ENCODE peak calls at places on chromosomes 6 and 20, in five cellular contexts. D is HTR-8/SVneo, I is HEK293T, Z is tibial nerve, F is DMS153. G is an unnamed sample.

GRCh38 chr6:76803038-76803580 is 660.2 kb downstream of the HTR1B start:
- DNase-seq in F (peak; percentile 51), Z (no peak), D (no peak), I (no peak), G (no peak)

GRCh38 chr6:34462561-34462971 is 3.3 kb upstream of the PACSIN1 start:
- DNase-seq in Z (no peak), F (peak; percentile 77), I (peak; percentile 72), D (peak; percentile 61), G (peak; percentile 58)

GRCh38 chr20:41005361-41005729 is 23.3 kb upstream of the TOP1 start:
- DNase-seq in D (peak; percentile 84), I (no peak), Z (peak; percentile 88), F (no peak), G (peak; percentile 29)

GRCh38 chr6:6694368-6694780 is 105.9 kb downstream of the LY86 start:
- DNase-seq in F (no peak), I (no peak), Z (no peak), D (no peak), G (no peak)

GRCh38 chr20:40339661-40340449 is 349.2 kb downstream of the MAFB start:
- DNase-seq in F (no peak), D (no peak), Z (peak; percentile 54), I (no peak), G (no peak)

GRCh38 chr6:17902953-17903352 is 84.5 kb downstream of the KIF13A start:
- DNase-seq in D (no peak), F (no peak), I (no peak), Z (no peak), G (no peak)

GRCh38 chr6:108168501-108168979 is 2.7 kb downstream of the NR2E1 start:
- DNase-seq in F (no peak), I (no peak), D (no peak), Z (no peak), G (no peak)

GRCh38 chr6:75201076-75201475 is 4.8 kb downstream of the COL12A1 start:
- DNase-seq in D (no peak), F (no peak), I (no peak), Z (no peak), G (no peak)

GRCh38 chr20:50991076-50991475 is 31.8 kb downstream of the KCNG1 start:
- DNase-seq in I (no peak), F (no peak), D (no peak), Z (no peak), G (no peak)

GRCh38 chr20:52035498-52035897 is 156.1 kb downstream of the ZFP64 start:
- DNase-seq in Z (no peak), I (no peak), F (no peak), D (no peak), G (no peak)

GRCh38 chr20:58149412-58150091 is 78.9 kb downstream of the ANKRD60 start:
- DNase-seq in Z (no peak), D (peak; percentile 66), I (no peak), F (no peak), G (no peak)

GRCh38 chr6:143747347-143747842 is 69.6 kb downstream of the PHACTR2 start:
- DNase-seq in F (no peak), D (no peak), I (no peak), Z (no peak), G (no peak)

GRCh38 chr6:84258268-84258667 is 30.8 kb upstream of the CEP162 start:
- DNase-seq in I (no peak), Z (no peak), F (no peak), D (no peak), G (no peak)

GRCh38 chr6:151535476-151536279 is 41.9 kb downstream of the CCDC170 start:
- DNase-seq in Z (no peak), I (no peak), D (no peak), F (no peak), G (no peak)

GRCh38 chr20:2761885-2762284 is 38.5 kb downstream of the CPXM1 start:
- DNase-seq in I (no peak), D (no peak), Z (no peak), F (no peak), G (no peak)

GRCh38 chr6:21612067-21612745 is 18.7 kb downstream of the SOX4 start:
- DNase-seq in Z (no peak), I (no peak), D (no peak), F (no peak), G (peak; percentile 79)

GRCh38 chr20:19992996-19993908 is 23.9 kb upstream of the NAA20 start:
- DNase-seq in F (no peak), Z (no peak), I (no peak), D (peak; percentile 80), G (no peak)

GRCh38 chr6:157831424-157832249 is 8.6 kb downstream of the SNX9 start:
- DNase-seq in Z (no peak), I (no peak), D (no peak), F (no peak), G (peak; percentile 63)

GRCh38 chr6:43505718-43506117 is 4.4 kb downstream of the LRRC73 start:
- DNase-seq in D (no peak), I (no peak), Z (no peak), F (no peak), G (no peak)

GRCh38 chr6:46626228-46626909 is 26.2 kb downstream of the CYP39A1 start:
- DNase-seq in I (peak; percentile 11), Z (peak; percentile 61), D (peak; percentile 11), F (no peak), G (peak; percentile 14)

GRCh38 chr6:133594551-133594950 is 294.4 kb upstream of the TCF21 start:
- DNase-seq in D (no peak), F (no peak), Z (no peak), I (no peak), G (no peak)

GRCh38 chr6:49550413-49551125 is at the start of gene C6orf141:
- DNase-seq in F (peak; percentile 82), Z (no peak), D (peak; percentile 64), I (peak; percentile 21), G (peak; percentile 16)

GRCh38 chr20:54004397-54004940 is 65.9 kb downstream of the BCAS1 start:
- DNase-seq in I (no peak), Z (no peak), F (no peak), D (no peak), G (no peak)

GRCh38 chr6:167093922-167094432 is 28.9 kb upstream of the CCR6 start:
- DNase-seq in I (no peak), Z (no peak), D (no peak), F (no peak), G (no peak)

GRCh38 chr6:84763397-84764331 is 734 bp downstream of the TBX18 start:
- DNase-seq in I (peak; percentile 45), F (no peak), Z (peak; percentile 53), D (peak; percentile 56), G (no peak)

GRCh38 chr6:40356242-40356910 is 230.8 kb downstream of the LRFN2 start:
- DNase-seq in Z (no peak), I (no peak), D (no peak), F (no peak), G (no peak)

GRCh38 chr20:50138479-50139393 is 14.8 kb downstream of the PEDS1 start:
- DNase-seq in F (no peak), Z (no peak), D (no peak), I (no peak), G (no peak)

GRCh38 chr6:66771626-66772025 is 1064.6 kb upstream of the EYS start:
- DNase-seq in Z (no peak), I (no peak), D (no peak), F (no peak), G (no peak)